ENCODE peak calls at places on chromosomes 16 and 17, in four cellular contexts. One of them, this sample, is unnamed.

GRCh38 chr16:50635505-50636392 is 45.4 kb downstream of the SNX20 start:
- DNase-seq in astrocyte of the cerebellum: no peak
- DNase-seq in stimulated activated CD4-positive, alpha-beta T cell treated with anti-CD3 and anti-CD28 coated beads, Interleukin-4, amount 100 ng/mL, for 24 hours: peak
- DNase-seq in activated T-helper 1 cell treated with anti-CD3 and anti-CD28 coated beads, Interleukin-12 subunit alpha, Interleukin-12 subunit beta, Interleukin-2, Interleukin-4 antibody, amounts not matched to agents 30 ng/mL and 10 ng/mL and 1 ng/mL, durations not matched to agents 14 hours and 24 hours and 36 hours: no peak
- DNase-seq in this sample: no peak

GRCh38 chr16:12511708-12512107 is 292.0 kb downstream of the CPPED1 start:
- DNase-seq in astrocyte of the cerebellum: no peak
- DNase-seq in stimulated activated CD4-positive, alpha-beta T cell treated with anti-CD3 and anti-CD28 coated beads, Interleukin-4, amount 100 ng/mL, for 24 hours: no peak
- DNase-seq in activated T-helper 1 cell treated with anti-CD3 and anti-CD28 coated beads, Interleukin-12 subunit alpha, Interleukin-12 subunit beta, Interleukin-2, Interleukin-4 antibody, amounts not matched to agents 30 ng/mL and 10 ng/mL and 1 ng/mL, durations not matched to agents 14 hours and 24 hours and 36 hours: no peak
- DNase-seq in this sample: peak

GRCh38 chr17:78174870-78175642 is 6.7 kb downstream of the SYNGR2 start:
- DNase-seq in astrocyte of the cerebellum: no peak
- DNase-seq in stimulated activated CD4-positive, alpha-beta T cell treated with anti-CD3 and anti-CD28 coated beads, Interleukin-4, amount 100 ng/mL, for 24 hours: no peak
- DNase-seq in activated T-helper 1 cell treated with anti-CD3 and anti-CD28 coated beads, Interleukin-12 subunit alpha, Interleukin-12 subunit beta, Interleukin-2, Interleukin-4 antibody, amounts not matched to agents 30 ng/mL and 10 ng/mL and 1 ng/mL, durations not matched to agents 14 hours and 24 hours and 36 hours: no peak
- DNase-seq in this sample: no peak

GRCh38 chr17:61419496-61420046 is 19.9 kb downstream of the TBX2 start:
- DNase-seq in astrocyte of the cerebellum: no peak
- DNase-seq in stimulated activated CD4-positive, alpha-beta T cell treated with anti-CD3 and anti-CD28 coated beads, Interleukin-4, amount 100 ng/mL, for 24 hours: no peak
- DNase-seq in activated T-helper 1 cell treated with anti-CD3 and anti-CD28 coated beads, Interleukin-12 subunit alpha, Interleukin-12 subunit beta, Interleukin-2, Interleukin-4 antibody, amounts not matched to agents 30 ng/mL and 10 ng/mL and 1 ng/mL, durations not matched to agents 14 hours and 24 hours and 36 hours: no peak
- DNase-seq in this sample: no peak

GRCh38 chr17:56690441-56691291 is 97.2 kb downstream of the NOG start:
- DNase-seq in astrocyte of the cerebellum: peak
- DNase-seq in stimulated activated CD4-positive, alpha-beta T cell treated with anti-CD3 and anti-CD28 coated beads, Interleukin-4, amount 100 ng/mL, for 24 hours: no peak
- DNase-seq in activated T-helper 1 cell treated with anti-CD3 and anti-CD28 coated beads, Interleukin-12 subunit alpha, Interleukin-12 subunit beta, Interleukin-2, Interleukin-4 antibody, amounts not matched to agents 30 ng/mL and 10 ng/mL and 1 ng/mL, durations not matched to agents 14 hours and 24 hours and 36 hours: no peak
- DNase-seq in this sample: no peak

GRCh38 chr17:39547713-39548478 is 59.8 kb downstream of the NEUROD2 start:
- DNase-seq in astrocyte of the cerebellum: no peak
- DNase-seq in stimulated activated CD4-positive, alpha-beta T cell treated with anti-CD3 and anti-CD28 coated beads, Interleukin-4, amount 100 ng/mL, for 24 hours: peak
- DNase-seq in activated T-helper 1 cell treated with anti-CD3 and anti-CD28 coated beads, Interleukin-12 subunit alpha, Interleukin-12 subunit beta, Interleukin-2, Interleukin-4 antibody, amounts not matched to agents 30 ng/mL and 10 ng/mL and 1 ng/mL, durations not matched to agents 14 hours and 24 hours and 36 hours: peak
- DNase-seq in this sample: peak

GRCh38 chr17:48348352-48348751 is 81.7 kb downstream of the SKAP1 start:
- DNase-seq in astrocyte of the cerebellum: no peak
- DNase-seq in stimulated activated CD4-positive, alpha-beta T cell treated with anti-CD3 and anti-CD28 coated beads, Interleukin-4, amount 100 ng/mL, for 24 hours: no peak
- DNase-seq in activated T-helper 1 cell treated with anti-CD3 and anti-CD28 coated beads, Interleukin-12 subunit alpha, Interleukin-12 subunit beta, Interleukin-2, Interleukin-4 antibody, amounts not matched to agents 30 ng/mL and 10 ng/mL and 1 ng/mL, durations not matched to agents 14 hours and 24 hours and 36 hours: no peak
- DNase-seq in this sample: no peak

GRCh38 chr17:4433515-4434031 is at the start of gene SPNS3:
- DNase-seq in astrocyte of the cerebellum: no peak
- DNase-seq in stimulated activated CD4-positive, alpha-beta T cell treated with anti-CD3 and anti-CD28 coated beads, Interleukin-4, amount 100 ng/mL, for 24 hours: peak
- DNase-seq in activated T-helper 1 cell treated with anti-CD3 and anti-CD28 coated beads, Interleukin-12 subunit alpha, Interleukin-12 subunit beta, Interleukin-2, Interleukin-4 antibody, amounts not matched to agents 30 ng/mL and 10 ng/mL and 1 ng/mL, durations not matched to agents 14 hours and 24 hours and 36 hours: peak
- DNase-seq in this sample: no peak

GRCh38 chr17:34998205-34998604 is 17.9 kb downstream of the LIG3 start:
- DNase-seq in astrocyte of the cerebellum: no peak
- DNase-seq in stimulated activated CD4-positive, alpha-beta T cell treated with anti-CD3 and anti-CD28 coated beads, Interleukin-4, amount 100 ng/mL, for 24 hours: peak
- DNase-seq in activated T-helper 1 cell treated with anti-CD3 and anti-CD28 coated beads, Interleukin-12 subunit alpha, Interleukin-12 subunit beta, Interleukin-2, Interleukin-4 antibody, amounts not matched to agents 30 ng/mL and 10 ng/mL and 1 ng/mL, durations not matched to agents 14 hours and 24 hours and 36 hours: peak
- DNase-seq in this sample: peak

GRCh38 chr17:44272954-44273353 is 5.0 kb upstream of the SLC4A1 start:
- DNase-seq in astrocyte of the cerebellum: no peak
- DNase-seq in stimulated activated CD4-positive, alpha-beta T cell treated with anti-CD3 and anti-CD28 coated beads, Interleukin-4, amount 100 ng/mL, for 24 hours: no peak
- DNase-seq in activated T-helper 1 cell treated with anti-CD3 and anti-CD28 coated beads, Interleukin-12 subunit alpha, Interleukin-12 subunit beta, Interleukin-2, Interleukin-4 antibody, amounts not matched to agents 30 ng/mL and 10 ng/mL and 1 ng/mL, durations not matched to agents 14 hours and 24 hours and 36 hours: no peak
- DNase-seq in this sample: no peak

GRCh38 chr16:47213761-47214440 is 70.2 kb upstream of the NETO2 start:
- DNase-seq in astrocyte of the cerebellum: no peak
- DNase-seq in stimulated activated CD4-positive, alpha-beta T cell treated with anti-CD3 and anti-CD28 coated beads, Interleukin-4, amount 100 ng/mL, for 24 hours: no peak
- DNase-seq in activated T-helper 1 cell treated with anti-CD3 and anti-CD28 coated beads, Interleukin-12 subunit alpha, Interleukin-12 subunit beta, Interleukin-2, Interleukin-4 antibody, amounts not matched to agents 30 ng/mL and 10 ng/mL and 1 ng/mL, durations not matched to agents 14 hours and 24 hours and 36 hours: no peak
- DNase-seq in this sample: no peak

GRCh38 chr16:56851671-56852400 is 13.2 kb upstream of the SLC12A3 start:
- DNase-seq in astrocyte of the cerebellum: no peak
- DNase-seq in stimulated activated CD4-positive, alpha-beta T cell treated with anti-CD3 and anti-CD28 coated beads, Interleukin-4, amount 100 ng/mL, for 24 hours: no peak
- DNase-seq in activated T-helper 1 cell treated with anti-CD3 and anti-CD28 coated beads, Interleukin-12 subunit alpha, Interleukin-12 subunit beta, Interleukin-2, Interleukin-4 antibody, amounts not matched to agents 30 ng/mL and 10 ng/mL and 1 ng/mL, durations not matched to agents 14 hours and 24 hours and 36 hours: no peak
- DNase-seq in this sample: no peak

GRCh38 chr17:34797724-34798123 is 163.5 kb downstream of the CCT6B start:
- DNase-seq in astrocyte of the cerebellum: no peak
- DNase-seq in stimulated activated CD4-positive, alpha-beta T cell treated with anti-CD3 and anti-CD28 coated beads, Interleukin-4, amount 100 ng/mL, for 24 hours: peak
- DNase-seq in activated T-helper 1 cell treated with anti-CD3 and anti-CD28 coated beads, Interleukin-12 subunit alpha, Interleukin-12 subunit beta, Interleukin-2, Interleukin-4 antibody, amounts not matched to agents 30 ng/mL and 10 ng/mL and 1 ng/mL, durations not matched to agents 14 hours and 24 hours and 36 hours: no peak
- DNase-seq in this sample: no peak

GRCh38 chr17:76416899-76417298 is 32.5 kb downstream of the SPHK1 start:
- DNase-seq in astrocyte of the cerebellum: no peak
- DNase-seq in stimulated activated CD4-positive, alpha-beta T cell treated with anti-CD3 and anti-CD28 coated beads, Interleukin-4, amount 100 ng/mL, for 24 hours: no peak
- DNase-seq in activated T-helper 1 cell treated with anti-CD3 and anti-CD28 coated beads, Interleukin-12 subunit alpha, Interleukin-12 subunit beta, Interleukin-2, Interleukin-4 antibody, amounts not matched to agents 30 ng/mL and 10 ng/mL and 1 ng/mL, durations not matched to agents 14 hours and 24 hours and 36 hours: no peak
- DNase-seq in this sample: no peak

GRCh38 chr17:58268774-58269556 is 11.8 kb downstream of the MPO start:
- DNase-seq in astrocyte of the cerebellum: no peak
- DNase-seq in stimulated activated CD4-positive, alpha-beta T cell treated with anti-CD3 and anti-CD28 coated beads, Interleukin-4, amount 100 ng/mL, for 24 hours: no peak
- DNase-seq in activated T-helper 1 cell treated with anti-CD3 and anti-CD28 coated beads, Interleukin-12 subunit alpha, Interleukin-12 subunit beta, Interleukin-2, Interleukin-4 antibody, amounts not matched to agents 30 ng/mL and 10 ng/mL and 1 ng/mL, durations not matched to agents 14 hours and 24 hours and 36 hours: no peak
- DNase-seq in this sample: no peak

GRCh38 chr16:59783191-59783590 is 1049.1 kb upstream of the GOT2 start:
- DNase-seq in astrocyte of the cerebellum: no peak
- DNase-seq in stimulated activated CD4-positive, alpha-beta T cell treated with anti-CD3 and anti-CD28 coated beads, Interleukin-4, amount 100 ng/mL, for 24 hours: no peak
- DNase-seq in activated T-helper 1 cell treated with anti-CD3 and anti-CD28 coated beads, Interleukin-12 subunit alpha, Interleukin-12 subunit beta, Interleukin-2, Interleukin-4 antibody, amounts not matched to agents 30 ng/mL and 10 ng/mL and 1 ng/mL, durations not matched to agents 14 hours and 24 hours and 36 hours: no peak
- DNase-seq in this sample: no peak

GRCh38 chr17:77875881-77876509 is 82.5 kb upstream of the TNRC6C start:
- DNase-seq in astrocyte of the cerebellum: no peak
- DNase-seq in stimulated activated CD4-positive, alpha-beta T cell treated with anti-CD3 and anti-CD28 coated beads, Interleukin-4, amount 100 ng/mL, for 24 hours: peak
- DNase-seq in activated T-helper 1 cell treated with anti-CD3 and anti-CD28 coated beads, Interleukin-12 subunit alpha, Interleukin-12 subunit beta, Interleukin-2, Interleukin-4 antibody, amounts not matched to agents 30 ng/mL and 10 ng/mL and 1 ng/mL, durations not matched to agents 14 hours and 24 hours and 36 hours: no peak
- DNase-seq in this sample: no peak

GRCh38 chr17:19363460-19364035 is 1.0 kb upstream of the B9D1 start:
- DNase-seq in astrocyte of the cerebellum: no peak
- DNase-seq in stimulated activated CD4-positive, alpha-beta T cell treated with anti-CD3 and anti-CD28 coated beads, Interleukin-4, amount 100 ng/mL, for 24 hours: no peak
- DNase-seq in activated T-helper 1 cell treated with anti-CD3 and anti-CD28 coated beads, Interleukin-12 subunit alpha, Interleukin-12 subunit beta, Interleukin-2, Interleukin-4 antibody, amounts not matched to agents 30 ng/mL and 10 ng/mL and 1 ng/mL, durations not matched to agents 14 hours and 24 hours and 36 hours: no peak
- DNase-seq in this sample: no peak

GRCh38 chr17:17303847-17304490 is 796 bp downstream of the NT5M start:
- DNase-seq in astrocyte of the cerebellum: no peak
- DNase-seq in stimulated activated CD4-positive, alpha-beta T cell treated with anti-CD3 and anti-CD28 coated beads, Interleukin-4, amount 100 ng/mL, for 24 hours: no peak
- DNase-seq in activated T-helper 1 cell treated with anti-CD3 and anti-CD28 coated beads, Interleukin-12 subunit alpha, Interleukin-12 subunit beta, Interleukin-2, Interleukin-4 antibody, amounts not matched to agents 30 ng/mL and 10 ng/mL and 1 ng/mL, durations not matched to agents 14 hours and 24 hours and 36 hours: no peak
- DNase-seq in this sample: no peak

This sample was measured in posterior cingulate gyrus.